ENCODE peak calls at places on chromosomes 13 and 19, in four cellular contexts. Z, V, B and I are unnamed samples.

GRCh38 chr13:111027481-111028439 is 87.3 kb upstream of the ARHGEF7 start:
- DNase-seq in Z (no peak), V (no peak), B (no peak), I (no peak)

GRCh38 chr13:112435973-112436372 is 59.8 kb downstream of the SPACA7 start:
- DNase-seq in B (no peak), Z (no peak), V (no peak), I (no peak)

GRCh38 chr19:17385878-17386611 is 8.0 kb downstream of the CCDC194 start:
- DNase-seq in B (peak), V (peak), Z (peak), I (peak)

GRCh38 chr19:3479819-3480215 is 508 bp downstream of the SMIM24 start:
- DNase-seq in B (no peak), V (no peak), Z (no peak), I (peak)

GRCh38 chr19:42422576-42423461 is 4.4 kb downstream of the LIPE start:
- DNase-seq in B (no peak), V (no peak), Z (peak), I (peak)

GRCh38 chr13:44231786-44232516 is 141.7 kb upstream of the SERP2 start:
- DNase-seq in V (peak), B (peak), Z (no peak), I (no peak)

GRCh38 chr19:15379996-15380647 is 535 bp upstream of the AKAP8 start:
- DNase-seq in Z (peak), B (peak), V (no peak), I (no peak)

GRCh38 chr19:29831041-29831548 is 19.3 kb downstream of the CCNE1 start:
- DNase-seq in B (no peak), V (no peak), Z (no peak), I (no peak)

GRCh38 chr13:107585466-107585865 is 629.9 kb downstream of the LIG4 start:
- DNase-seq in Z (no peak), B (no peak), V (no peak), I (no peak)

GRCh38 chr13:48511621-48512232 is 21.2 kb downstream of the RCBTB2 start:
- DNase-seq in V (no peak), B (no peak), Z (no peak), I (no peak)

GRCh38 chr13:67880916-67881315 is 650.8 kb upstream of the PCDH9 start:
- DNase-seq in B (no peak), V (no peak), Z (no peak), I (no peak)

GRCh38 chr19:29247912-29248311 is 35.0 kb upstream of the UQCRFS1 start:
- DNase-seq in V (no peak), Z (no peak), B (no peak), I (no peak)

GRCh38 chr13:35914662-35915061 is 216.5 kb downstream of the DCLK1 start:
- DNase-seq in V (no peak), Z (no peak), B (no peak), I (no peak)

GRCh38 chr13:98853791-98854191 is 101.3 kb upstream of the SLC15A1 start:
- DNase-seq in Z (no peak), B (no peak), V (no peak), I (no peak)

GRCh38 chr13:110875243-110875642 is 39.6 kb downstream of the ANKRD10 start:
- DNase-seq in Z (no peak), B (no peak), V (no peak), I (no peak)

GRCh38 chr13:60933638-60934037 is 482.0 kb downstream of the PCDH20 start:
- DNase-seq in Z (no peak), V (no peak), B (no peak), I (no peak)

GRCh38 chr13:44050450-44051063 is 170.9 kb downstream of the LACC1 start:
- DNase-seq in Z (no peak), B (no peak), V (no peak), I (no peak)

GRCh38 chr19:42284066-42284501 is 15.0 kb downstream of the CIC start:
- DNase-seq in V (peak), B (peak), Z (peak), I (peak)

GRCh38 chr13:53151692-53152421 is 123.2 kb downstream of the OLFM4 start:
- DNase-seq in Z (peak), V (no peak), B (no peak), I (peak)

DNA sequence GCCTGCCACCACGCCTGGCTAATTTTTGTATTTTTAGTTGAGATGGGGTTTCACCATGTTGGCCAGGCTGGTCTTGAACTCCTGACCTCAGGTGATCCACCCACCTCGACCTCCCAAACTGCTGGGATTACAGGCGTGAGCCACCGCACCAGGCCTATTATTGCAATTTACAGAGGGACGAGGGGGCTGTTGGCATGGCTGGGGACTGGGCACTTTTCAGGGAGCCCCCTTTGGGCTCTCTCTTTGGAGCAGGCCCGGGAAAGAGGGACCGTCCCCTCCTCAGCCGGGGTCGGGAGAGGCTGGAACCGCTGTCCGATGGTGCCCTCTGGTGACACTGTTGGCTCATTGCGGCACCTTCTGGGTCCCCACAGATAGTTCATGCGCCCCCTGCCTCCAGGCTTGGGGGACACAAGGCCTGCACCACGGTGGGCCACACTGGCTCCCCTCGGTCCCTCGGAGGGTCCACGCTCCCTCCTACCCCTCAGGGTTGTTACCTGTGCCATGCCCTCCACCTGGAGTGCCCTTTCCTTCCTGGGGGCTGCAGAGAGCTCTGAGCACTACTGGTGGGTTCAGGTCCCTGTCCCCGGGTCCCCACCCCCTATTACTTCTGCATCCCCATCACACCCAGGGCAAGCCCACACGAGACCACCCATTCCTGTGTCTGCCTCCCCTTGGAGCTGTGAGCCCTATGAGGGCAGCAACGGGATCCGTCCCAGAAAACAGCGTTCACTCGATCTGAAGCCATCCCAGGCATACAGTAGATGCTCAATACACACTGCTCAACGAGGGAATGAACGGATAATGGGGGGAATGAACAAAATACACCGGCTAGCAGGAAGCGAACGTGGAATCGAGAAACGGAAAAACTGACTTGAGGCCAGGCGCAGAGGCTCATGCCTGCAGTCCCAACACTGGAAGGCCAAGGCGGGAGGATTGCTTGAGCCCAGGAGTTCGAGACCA is 12.5 kb downstream of the FEM1A start:
- DNase-seq in Z (peak), B (peak), V (peak), I (peak)
- TF ChIP-seq CTCF in Z (peak), B (peak), V (peak), I (peak)

GRCh38 chr19:36113895-36114762 is 546 bp downstream of the POLR2I start:
- DNase-seq in V (peak), Z (peak), B (peak), I (peak)
- TF ChIP-seq CTCF in V (no peak), Z (no peak), B (no peak), I (no peak)

GRCh38 chr19:1847684-1848398 is 442 bp downstream of the REXO1 start:
- DNase-seq in V (peak), Z (peak), B (no peak), I (peak)
- TF ChIP-seq CTCF in V (no peak), Z (no peak), B (no peak), I (no peak)

GRCh38 chr13:85828094-85828684 is 29.0 kb upstream of the SLITRK6 start:
- DNase-seq in V (no peak), B (no peak), Z (no peak), I (no peak)
- TF ChIP-seq CTCF in V (no peak), B (no peak), Z (peak), I (peak)

GRCh38 chr19:14112051-14112808 is 5.3 kb downstream of the PRKACA start:
- DNase-seq in Z (no peak), V (no peak), B (no peak), I (no peak)

GRCh38 chr19:14114439-14114838 is 3.1 kb downstream of the PRKACA start:
- DNase-seq in V (no peak), Z (no peak), B (no peak), I (no peak)

GRCh38 chr19:14112809-14113385 is 4.7 kb downstream of the PRKACA start:
- DNase-seq in V (peak), Z (no peak), B (no peak), I (no peak)

GRCh38 chr19:14114854-14115253 is 2.7 kb downstream of the PRKACA start:
- DNase-seq in B (peak), V (no peak), Z (peak), I (peak)

GRCh38 chr19:14113762-14114414 is 3.7 kb downstream of the PRKACA start:
- DNase-seq in Z (no peak), V (no peak), B (peak), I (peak)
- TF ChIP-seq CTCF in Z (peak), V (no peak), B (no peak), I (no peak)